ENCODE peak calls at places on chromosomes 4 and X, in ten cellular contexts. R is transverse colon, Y is adrenal gland, S is esophagus squamous epithelium, K is HCT116, V is testis, L is Peyer's patch, H is A549, J is upper lobe of left lung, Z is gastrocnemius medialis. C is an unnamed sample.

GRCh38 chrX:30806187-30806728 is 82.8 kb downstream of the TAB3 start:
- DNase-seq in R (no peak), Y (no peak), S (no peak), K (no peak), V (no peak), L (no peak), H (no peak), J (no peak), Z (no peak), C (no peak)

GRCh38 chrX:28487818-28488217 is 99.4 kb upstream of the IL1RAPL1 start:
- DNase-seq in R (no peak), Y (no peak), S (no peak), K (no peak), V (no peak), L (no peak), H (no peak), J (no peak), Z (no peak), C (no peak)

GRCh38 chr4:20252656-20253271 is 1.1 kb downstream of the SLIT2 start:
- DNase-seq in R (peak; percentile 11), Y (peak; percentile 57), S (no peak), K (no peak), V (peak; percentile 29), L (no peak), H (no peak), J (peak; percentile 21), Z (no peak), C (peak; percentile 52)

GRCh38 chrX:46376246-46376885 is 168.9 kb downstream of the ZNF674 start:
- DNase-seq in R (peak; percentile 13), Y (peak; percentile 24), S (no peak), K (peak; percentile 56), V (peak; percentile 28), L (no peak), H (peak; percentile 85), J (no peak), Z (no peak), C (peak; percentile 20)

GRCh38 chr4:130722370-130722769 is 1626.4 kb downstream of the C4orf33 start:
- DNase-seq in R (no peak), Y (no peak), S (no peak), K (no peak), V (no peak), L (no peak), H (peak; percentile 6), J (no peak), Z (no peak), C (no peak)

GRCh38 chr4:61427818-61428495 is 227.8 kb downstream of the ADGRL3 start:
- DNase-seq in R (no peak), Y (no peak), S (no peak), K (no peak), V (no peak), L (no peak), H (no peak), J (no peak), Z (no peak), C (no peak)

GRCh38 chrX:153486163-153486562 is 8.6 kb upstream of the BGN start:
- DNase-seq in R (no peak), Y (no peak), S (no peak), K (no peak), V (no peak), L (no peak), H (no peak), J (no peak), Z (no peak), C (no peak)

GRCh38 chr4:73978886-73979285 is 2.9 kb downstream of the PF4 start:
- DNase-seq in R (no peak), Y (no peak), S (no peak), K (no peak), V (no peak), L (no peak), H (peak; percentile 45), J (no peak), Z (no peak), C (no peak)

GRCh38 chrX:19678941-19679340 is 163.6 kb upstream of the MAP3K15 start:
- DNase-seq in R (no peak), Y (no peak), S (no peak), K (no peak), V (no peak), L (peak; percentile 58), H (no peak), J (no peak), Z (no peak), C (no peak)

GRCh38 chr4:3765271-3766206 is 646 bp upstream of the ADRA2C start:
- DNase-seq in R (no peak), Y (no peak), S (no peak), K (no peak), V (peak; percentile 58), L (no peak), H (peak; percentile 56), J (no peak), Z (no peak), C (peak; percentile 52)

DNA sequence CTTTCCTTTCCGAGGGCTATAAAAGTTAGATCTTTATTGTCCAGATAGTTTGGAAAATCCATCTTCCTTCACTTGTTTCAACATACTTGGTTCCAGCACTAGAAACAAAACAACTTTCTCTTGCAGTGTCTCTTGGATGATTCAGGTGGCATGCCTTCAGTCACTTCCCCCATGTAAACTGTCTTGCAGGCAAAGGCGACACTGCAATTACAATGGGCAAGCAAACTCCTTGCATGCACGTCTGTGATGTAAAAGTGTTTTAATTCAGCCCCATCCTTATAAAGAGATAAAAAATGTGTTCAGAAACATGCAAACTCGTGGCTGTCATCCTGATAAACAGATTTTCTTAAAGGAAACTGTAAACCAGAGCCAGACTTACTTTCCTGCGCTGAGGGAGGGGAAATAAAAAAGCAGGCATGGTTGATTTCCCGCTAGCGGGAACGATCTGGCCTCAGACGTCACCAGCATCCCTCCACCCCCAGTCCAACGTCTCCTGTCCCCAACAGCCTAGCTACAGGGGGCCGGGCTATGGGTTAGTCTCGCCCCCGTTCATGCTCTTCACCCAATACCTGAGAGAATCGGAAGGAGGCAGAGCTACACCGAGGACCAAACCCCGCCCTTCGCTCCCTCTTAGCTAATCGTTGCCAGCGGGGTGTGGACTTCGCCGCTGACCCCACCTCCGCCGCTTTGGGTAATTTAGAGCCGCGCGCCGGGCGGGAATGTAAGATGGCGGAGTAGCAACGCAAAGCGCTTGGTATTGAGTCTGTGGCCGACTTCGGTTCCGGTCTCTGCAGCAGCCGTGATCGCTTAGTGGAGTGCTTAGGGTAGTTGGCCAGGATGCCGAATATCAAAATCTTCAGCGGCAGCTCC is at the start of gene PRPS1:
- DNase-seq in R (peak; percentile 90), Y (peak; percentile 93), S (peak; percentile 45), K (peak; percentile 88), V (peak; percentile 95), L (peak; percentile 90), H (peak; percentile 96), J (peak; percentile 94), Z (peak; percentile 81), C (peak; percentile 92)
- TF ChIP-seq POLR2A in R (peak; percentile 51), Y (peak; percentile 79), S (no peak), K (no peak), V (peak; percentile 33), L (no peak), H (peak; percentile 55), J (no peak), Z (peak; percentile 85), C (peak; percentile 54)

GRCh38 chrX:132016628-132017430 is 6.3 kb upstream of the STK26 start:
- DNase-seq in R (no peak), Y (no peak), S (no peak), K (no peak), V (no peak), L (no peak), H (no peak), J (no peak), Z (no peak), C (no peak)
- H3K27ac ChIP-seq in R (no peak overlapping the region), Y (no peak overlapping the region), S (no peak overlapping the region), K (no peak overlapping the region), V (no peak overlapping the region), L (no peak overlapping the region), H (no peak overlapping the region), J (no peak overlapping the region), Z (no peak overlapping the region), C (no peak overlapping the region)

DNA sequence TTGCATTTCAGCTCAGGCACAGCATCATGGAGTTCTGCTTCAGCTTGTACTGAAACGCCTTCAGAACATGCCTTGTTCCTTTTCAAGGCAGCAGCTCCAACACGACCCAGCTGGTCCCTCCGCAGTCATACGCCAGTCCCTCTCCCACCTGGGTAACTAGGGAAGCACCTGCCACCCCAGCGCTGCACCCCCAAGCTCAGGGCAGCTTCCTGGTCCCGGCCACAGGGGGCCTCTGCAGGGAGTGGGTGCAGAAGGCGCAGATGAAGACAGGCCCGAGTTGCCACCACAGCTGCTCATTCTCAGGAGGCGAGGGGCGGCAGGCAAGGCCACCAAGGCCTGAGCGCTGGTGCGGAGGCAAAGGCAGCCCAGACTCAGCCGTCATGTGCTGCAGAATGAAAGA is 21.8 kb downstream of the WDR1 start:
- DNase-seq in R (no peak), Y (no peak), S (no peak), K (no peak), V (no peak), L (no peak), H (no peak), J (no peak), Z (no peak), C (no peak)
- H3K4me1 ChIP-seq in R (peaks cover 54% of the 10 kb centered on the region), Y (peaks cover 66% of the 10 kb centered on the region), S (peaks cover 51% of the 10 kb centered on the region), K (peaks cover 34% of the 10 kb centered on the region), V (peaks cover 31% of the 10 kb centered on the region), L (peaks cover 74% of the 10 kb centered on the region), H (peaks cover 26% of the 10 kb centered on the region), J (peaks cover 61% of the 10 kb centered on the region), Z (peaks cover 96% of the 10 kb centered on the region), C (peaks cover 12% of the 10 kb centered on the region)

GRCh38 chr4:77445846-77446245 is 159.8 kb upstream of the CXCL13 start:
- DNase-seq in R (no peak), Y (no peak), S (no peak), K (no peak), V (no peak), L (no peak), H (no peak), J (no peak), Z (no peak), C (no peak)

GRCh38 chr4:77438549-77438948 is 167.1 kb upstream of the CXCL13 start:
- DNase-seq in R (no peak), Y (no peak), S (no peak), K (no peak), V (no peak), L (no peak), H (no peak), J (no peak), Z (no peak), C (no peak)

GRCh38 chr4:77446611-77447010 is 159.0 kb upstream of the CXCL13 start:
- DNase-seq in R (no peak), Y (no peak), S (no peak), K (no peak), V (no peak), L (no peak), H (no peak), J (no peak), Z (no peak), C (no peak)

GRCh38 chr4:77449162-77449561 is 156.5 kb upstream of the CXCL13 start:
- DNase-seq in R (no peak), Y (no peak), S (no peak), K (no peak), V (no peak), L (no peak), H (no peak), J (no peak), Z (no peak), C (no peak)

DNA sequence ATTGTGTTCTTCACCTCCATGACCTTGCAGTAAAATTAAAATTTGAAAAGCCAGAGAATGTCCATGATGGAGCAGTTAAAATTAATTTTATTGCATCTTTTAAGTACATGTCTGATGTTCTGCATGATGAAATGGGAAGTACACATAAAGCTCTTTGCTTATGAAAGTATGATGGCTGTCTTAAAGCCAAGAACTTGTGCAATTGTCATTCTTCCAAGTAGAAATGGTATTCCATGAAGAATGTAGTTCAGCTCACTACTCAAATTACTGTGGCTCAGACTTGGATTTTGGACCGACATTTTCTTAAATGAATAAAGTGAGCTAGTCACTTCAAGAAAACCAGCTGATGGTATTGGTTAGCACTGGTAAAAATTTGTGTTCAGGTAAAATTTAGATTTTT is 161.7 kb upstream of the CXCL13 start:
- DNase-seq in R (no peak), Y (no peak), S (no peak), K (no peak), V (no peak), L (no peak), H (no peak), J (no peak), Z (no peak), C (no peak)
- TF ChIP-seq POLR2A in R (no peak), Y (no peak), S (no peak), K (no peak), V (no peak), L (no peak), H (no peak), J (no peak), Z (no peak), C (no peak)